ENCODE peak calls at places on chromosomes 5 and 9, in ten cellular contexts. M is left ventricle myocardium inferior, K is PC-3, C is brain microvascular endothelial cell, X is IMR-90, G is adrenal gland, H is ovary, R is heart left ventricle, Q is uterus, D is stomach. F is an unnamed sample.

GRCh38 chr9:88308831-88309230 is 79.4 kb upstream of the SPIN1 start:
- DNase-seq in G (no peak), C (no peak), X (no peak), R (no peak), M (no peak), H (no peak), Q (no peak), D (no peak), K (no peak), F (no peak)

GRCh38 chr5:94347130-94347529 is 271.3 kb downstream of the KIAA0825 start:
- DNase-seq in Q (no peak), C (no peak), M (peak; percentile 17), K (no peak), D (no peak), X (no peak), G (no peak), H (no peak), R (peak; percentile 56), F (peak; percentile 50)

GRCh38 chr9:113916931-113917330 is 40.8 kb downstream of the ZNF618 start:
- DNase-seq in G (no peak), D (no peak), X (no peak), Q (no peak), H (no peak), R (no peak), K (no peak), C (no peak), M (no peak), F (no peak)

GRCh38 chr5:166722939-166723338 is 1568.5 kb upstream of the WWC1 start:
- DNase-seq in R (no peak), G (no peak), X (no peak), D (no peak), C (no peak), H (no peak), M (no peak), K (peak; percentile 32), Q (no peak), F (no peak)

GRCh38 chr9:136297016-136297691 is 6.7 kb downstream of the CCDC187 start:
- DNase-seq in Q (no peak), D (peak; percentile 89), G (peak; percentile 78), M (no peak), C (no peak), K (peak; percentile 16), H (no peak), R (peak; percentile 15), X (no peak), F (peak; percentile 4)

GRCh38 chr5:156258934-156259333 is 68.0 kb upstream of the SGCD start:
- DNase-seq in R (no peak), Q (no peak), G (no peak), D (no peak), X (no peak), K (no peak), M (no peak), C (no peak), H (no peak), F (no peak)

GRCh38 chr5:39224196-39224754 is 4.9 kb upstream of the FYB1 start:
- DNase-seq in C (no peak), R (peak; percentile 37), M (no peak), H (no peak), G (peak; percentile 18), K (peak; percentile 92), D (peak; percentile 63), X (peak; percentile 5), Q (no peak), F (no peak)

GRCh38 chr5:58860680-58861079 is 277.8 kb downstream of the RAB3C start:
- DNase-seq in D (no peak), R (no peak), G (no peak), M (no peak), C (no peak), Q (no peak), K (no peak), H (no peak), X (no peak), F (no peak)

DNA sequence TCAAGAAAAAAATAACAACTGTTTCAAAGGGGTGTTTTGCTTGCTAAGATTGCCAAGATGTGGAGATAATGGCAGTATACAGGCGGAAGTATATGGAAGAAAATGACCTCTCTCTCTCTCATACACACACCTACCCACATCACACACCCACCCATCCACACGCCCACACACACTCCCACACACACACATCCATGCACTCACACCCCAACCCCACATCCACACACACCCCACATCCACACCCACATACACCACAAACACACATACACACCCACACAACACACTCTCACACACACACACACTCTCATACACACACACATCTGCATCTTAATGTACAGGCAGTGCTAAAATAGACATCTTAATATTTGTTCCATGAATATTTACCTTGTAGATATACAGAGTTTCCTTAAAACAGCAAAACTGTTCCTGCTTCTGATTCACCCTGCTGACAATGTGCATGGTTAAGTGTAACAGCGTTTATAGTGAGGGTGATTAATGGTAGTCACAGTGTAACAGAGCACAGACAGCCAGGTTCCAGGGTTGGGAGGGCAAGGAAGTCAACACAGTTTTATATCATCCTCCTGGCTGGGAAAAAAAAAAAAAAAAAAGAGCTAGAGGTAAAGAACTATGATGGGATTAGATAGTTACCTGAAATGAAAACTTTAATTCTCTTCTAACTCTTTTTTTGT is 8.3 kb downstream of the BHMT2 start:
- DNase-seq in R (no peak), X (peak; percentile 32), D (no peak), G (no peak), Q (no peak), C (no peak), H (no peak), M (no peak), K (no peak), F (no peak)
- H3K27ac ChIP-seq in R (no peak overlapping the region), X (no peak overlapping the region), D (no peak overlapping the region), G (no peak overlapping the region), Q (no peak overlapping the region), C (no peak overlapping the region), H (no peak overlapping the region), M (no peak overlapping the region), K (no peak overlapping the region), F (no peak overlapping the region)

GRCh38 chr9:124537926-124538325 is 30.7 kb upstream of the NR5A1 start:
- DNase-seq in G (no peak), K (no peak), X (no peak), R (no peak), Q (no peak), C (no peak), D (peak; percentile 37), M (no peak), H (no peak), F (no peak)

GRCh38 chr9:124531115-124531514 is 23.9 kb upstream of the NR5A1 start:
- DNase-seq in G (no peak), Q (no peak), K (no peak), R (no peak), D (no peak), C (no peak), X (no peak), H (no peak), M (no peak), F (no peak)

GRCh38 chr9:124535846-124536245 is 28.6 kb upstream of the NR5A1 start:
- DNase-seq in M (no peak), D (no peak), Q (no peak), X (no peak), R (no peak), C (no peak), H (no peak), G (no peak), K (no peak), F (no peak)

GRCh38 chr9:124530216-124530615 is 23.0 kb upstream of the NR5A1 start:
- DNase-seq in G (no peak), C (no peak), M (no peak), D (no peak), K (no peak), X (no peak), H (no peak), Q (no peak), R (no peak), F (no peak)

GRCh38 chr9:124532897-124533296 is 25.7 kb upstream of the NR5A1 start:
- DNase-seq in R (no peak), K (no peak), Q (no peak), H (no peak), M (no peak), X (no peak), D (no peak), G (no peak), C (no peak), F (no peak)
- TF ChIP-seq CTCF in R (no peak), K (no peak), Q (no peak), H (no peak), M (no peak), X (no peak), D (no peak), G (no peak), C (no peak), F (no peak)

GRCh38 chr9:72365525-72366256 is 683 bp upstream of the ZFAND5 start:
- DNase-seq in C (peak; percentile 81), G (peak; percentile 95), Q (peak; percentile 81), H (peak; percentile 92), M (peak; percentile 87), R (peak; percentile 91), K (peak; percentile 52), D (peak; percentile 85), X (peak; percentile 87), F (peak; percentile 84)

GRCh38 chr9:72363226-72363625 is 1.8 kb downstream of the ZFAND5 start:
- DNase-seq in D (no peak), C (no peak), G (no peak), R (no peak), K (no peak), M (no peak), Q (no peak), H (no peak), X (no peak), F (no peak)

GRCh38 chr9:72362680-72363139 is 2.3 kb downstream of the ZFAND5 start:
- DNase-seq in H (peak; percentile 52), R (peak; percentile 75), M (peak; percentile 54), D (peak; percentile 57), X (peak; percentile 76), K (peak; percentile 35), C (peak; percentile 74), G (peak; percentile 87), Q (peak; percentile 39), F (peak; percentile 17)

GRCh38 chr9:72364679-72365524 is at the start of gene ZFAND5:
- DNase-seq in M (peak; percentile 99), C (peak; percentile 97), Q (peak; percentile 97), R (peak; percentile 100), D (peak; percentile 99), K (peak; percentile 93), G (peak; percentile 100), H (peak; percentile 98), X (peak; percentile 98), F (peak; percentile 98)

DNA sequence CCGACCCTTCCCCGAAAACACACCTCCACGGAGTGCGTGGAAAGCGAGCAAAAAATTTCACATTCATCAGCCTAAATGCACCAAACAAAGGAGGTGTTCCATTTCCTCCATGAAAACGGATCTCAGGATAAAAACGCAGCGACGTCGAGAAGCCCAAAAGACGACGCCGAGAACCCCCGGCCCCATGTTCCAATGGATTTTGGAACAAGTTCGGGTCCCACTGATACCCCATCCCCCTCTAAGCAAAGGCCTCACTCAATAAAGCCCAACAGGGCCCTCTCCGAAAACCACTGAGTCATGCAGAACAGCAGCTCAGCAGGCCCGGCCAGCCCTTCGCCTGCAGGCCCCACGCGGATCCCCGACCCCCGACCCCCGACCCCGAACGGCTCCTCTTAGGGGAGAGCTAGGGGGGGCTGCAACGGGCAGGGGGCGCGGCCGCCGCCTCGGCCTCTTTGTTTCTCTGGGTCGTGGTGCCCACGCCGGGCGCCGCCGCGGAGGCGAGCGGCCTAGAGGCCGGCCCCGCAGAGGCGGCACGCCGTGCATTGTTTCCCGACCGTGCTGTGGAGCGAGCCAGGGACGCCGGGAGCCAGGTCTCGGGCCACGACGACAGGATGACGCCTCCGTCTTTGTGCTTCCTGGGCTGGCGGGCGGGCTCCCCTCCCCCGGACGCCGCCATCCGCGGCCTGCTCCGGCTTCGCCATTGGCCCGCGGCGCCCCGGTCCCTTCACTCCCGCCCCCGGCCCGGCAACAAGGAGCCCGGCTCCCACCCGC is 915 bp downstream of the ZFAND5 start:
- DNase-seq in R (peak; percentile 86), H (peak; percentile 73), D (peak; percentile 68), C (no peak), X (peak; percentile 61), K (peak; percentile 35), Q (peak; percentile 58), M (peak; percentile 81), G (peak; percentile 76), F (peak; percentile 81)
- H3K27ac ChIP-seq in R (peak overlapping the region; percentile 99), H (peak overlapping the region; percentile 100), D (peak overlapping the region; percentile 100), C (peak overlapping the region; percentile 99), X (peak overlapping the region; percentile 88), K (peak overlapping the region; percentile 68), Q (peak overlapping the region; percentile 99), M (peak overlapping the region; percentile 100), G (peak overlapping the region; percentile 98), F (peak overlapping the region; percentile 100)

GRCh38 chr5:389197-389821 is 53.7 kb upstream of the EXOC3 start:
- DNase-seq in K (no peak), X (no peak), C (no peak), G (no peak), Q (no peak), D (no peak), H (no peak), R (no peak), M (no peak), F (no peak)
- TF ChIP-seq CTCF in K (no peak), X (no peak), C (no peak), G (no peak), Q (no peak), D (no peak), H (no peak), R (no peak), M (no peak), F (no peak)

F was measured in heart right ventricle.